ENCODE peak calls at places on chromosomes 11 and 22, in nine cellular contexts. R is foreskin fibroblast; L is IMR-90; I is CD8-positive, alpha-beta T cell; J is BJ; C is pancreas; M is cardiac fibroblast; U is OCI-LY7; Z is brain microvascular endothelial cell. X is an unnamed sample.

GRCh38 chr11:126855536-126855935 is 145.0 kb downstream of the KIRREL3 start:
- DNase-seq in R (no peak), L (no peak), I (no peak), J (no peak), C (no peak), M (no peak), U (no peak), Z (no peak), X (no peak)

GRCh38 chr11:68468217-68468828 is 7.8 kb downstream of the PPP6R3 start:
- DNase-seq in R (no peak), L (no peak), I (no peak), J (no peak), C (no peak), M (no peak), U (peak; percentile 29), Z (no peak), X (no peak)

GRCh38 chr11:117482881-117483280 is 155.2 kb downstream of the CEP164 start:
- DNase-seq in R (no peak), L (no peak), I (no peak), J (no peak), C (no peak), M (no peak), U (no peak), Z (no peak), X (no peak)

GRCh38 chr11:63610604-63611394 is 3.4 kb downstream of the PLAAT3 start:
- DNase-seq in R (no peak), L (no peak), I (no peak), J (no peak), C (no peak), M (peak; percentile 18), U (no peak), Z (peak; percentile 33), X (no peak)

GRCh38 chr11:3815882-3816281 is 7.5 kb downstream of the PGAP2 start:
- DNase-seq in R (no peak), L (no peak), I (no peak), J (no peak), C (no peak), M (no peak), U (no peak), Z (no peak), X (no peak)

GRCh38 chr11:61962213-61963015 is 5.0 kb downstream of the FTH1 start:
- DNase-seq in R (no peak), L (no peak), I (no peak), J (no peak), C (no peak), M (no peak), U (no peak), Z (peak; percentile 14), X (no peak)

GRCh38 chr11:102513869-102514268 is 16.7 kb downstream of the MMP7 start:
- DNase-seq in R (peak; percentile 33), L (peak; percentile 34), I (no peak), J (no peak), C (no peak), M (peak; percentile 24), U (no peak), Z (peak; percentile 6), X (no peak)

GRCh38 chr11:65291613-65292012 is 23.1 kb upstream of the CDC42EP2 start:
- DNase-seq in R (peak; percentile 67), L (peak; percentile 80), I (no peak), J (no peak), C (no peak), M (peak; percentile 83), U (no peak), Z (peak; percentile 51), X (no peak)

GRCh38 chr11:58059011-58059358 is 28.2 kb downstream of the OR6Q1 start:
- DNase-seq in R (peak; percentile 9), L (peak; percentile 92), I (no peak), J (peak; percentile 22), C (no peak), M (peak; percentile 90), U (no peak), Z (peak; percentile 81), X (peak; percentile 68)

GRCh38 chr22:25101986-25102385 is 97.7 kb upstream of the CRYBB3 start:
- DNase-seq in R (no peak), L (no peak), I (no peak), J (no peak), C (no peak), M (no peak), U (no peak), Z (no peak), X (no peak)

GRCh38 chr11:289145-289705 is 299 bp downstream of the PGGHG start:
- DNase-seq in R (no peak), L (no peak), I (peak; percentile 77), J (no peak), C (peak; percentile 43), M (no peak), U (no peak), Z (no peak), X (no peak)

GRCh38 chr22:33811686-33812085 is 108.6 kb downstream of the LARGE1 start:
- DNase-seq in R (no peak), L (peak; percentile 79), I (no peak), J (peak; percentile 37), C (peak; percentile 18), M (peak; percentile 74), U (no peak), Z (peak; percentile 4), X (no peak)

GRCh38 chr11:71311928-71312510 is 59.6 kb upstream of the SHANK2 start:
- DNase-seq in R (no peak), L (no peak), I (no peak), J (no peak), C (no peak), M (no peak), U (no peak), Z (no peak), X (no peak)

GRCh38 chr11:27201454-27202302 is 161.1 kb downstream of the BBOX1 start:
- DNase-seq in R (peak; percentile 73), L (peak; percentile 48), I (no peak), J (peak; percentile 85), C (peak; percentile 80), M (peak; percentile 74), U (peak; percentile 41), Z (peak; percentile 76), X (no peak)

GRCh38 chr22:26785942-26786341 is 128.6 kb downstream of the MIAT start:
- DNase-seq in R (no peak), L (no peak), I (no peak), J (no peak), C (no peak), M (no peak), U (peak; percentile 19), Z (no peak), X (no peak)

GRCh38 chr22:19772673-19773469 is 12.3 kb downstream of the TBX1 start:
- DNase-seq in R (no peak), L (no peak), I (no peak), J (no peak), C (no peak), M (peak; percentile 19), U (peak; percentile 98), Z (no peak), X (no peak)

GRCh38 chr22:29022101-29022817 is 39.4 kb downstream of the C22orf31 start:
- DNase-seq in R (no peak), L (no peak), I (no peak), J (no peak), C (no peak), M (no peak), U (no peak), Z (no peak), X (no peak)

GRCh38 chr11:34620820-34621792 is at the start of gene EHF:
- DNase-seq in R (no peak), L (no peak), I (no peak), J (no peak), C (peak; percentile 41), M (no peak), U (no peak), Z (no peak), X (no peak)

GRCh38 chr11:123260511-123261211 is 65.6 kb upstream of the CLMP start:
- DNase-seq in R (no peak), L (no peak), I (no peak), J (no peak), C (no peak), M (peak; percentile 41), U (no peak), Z (no peak), X (no peak)

GRCh38 chr22:37817705-37818311 is 5.4 kb upstream of the GALR3 start:
- DNase-seq in R (peak; percentile 68), L (peak; percentile 68), I (peak; percentile 68), J (no peak), C (peak; percentile 84), M (peak; percentile 87), U (peak; percentile 76), Z (peak; percentile 72), X (peak; percentile 36)
- H3K4me3 ChIP-seq in R (peak overlapping the region; percentile 16), L (peak overlapping the region; percentile 21), I (peak overlapping the region; percentile 38), J (peak overlapping the region; percentile 4), C (peak overlapping the region; percentile 44), M (peak overlapping the region; percentile 24), U (no peak overlapping the region), Z (peak overlapping the region; percentile 45), X (peak overlapping the region; percentile 14)

GRCh38 chr11:43341159-43341558 is 17.6 kb upstream of the TTC17 start:
- DNase-seq in R (no peak), L (no peak), I (no peak), J (no peak), C (no peak), M (no peak), U (no peak), Z (no peak), X (no peak)
- TF ChIP-seq CTCF in R (no peak), L (no peak), I (no peak), J (no peak), C (no peak), M (no peak), U (no peak), Z (no peak), X (no peak)

DNA sequence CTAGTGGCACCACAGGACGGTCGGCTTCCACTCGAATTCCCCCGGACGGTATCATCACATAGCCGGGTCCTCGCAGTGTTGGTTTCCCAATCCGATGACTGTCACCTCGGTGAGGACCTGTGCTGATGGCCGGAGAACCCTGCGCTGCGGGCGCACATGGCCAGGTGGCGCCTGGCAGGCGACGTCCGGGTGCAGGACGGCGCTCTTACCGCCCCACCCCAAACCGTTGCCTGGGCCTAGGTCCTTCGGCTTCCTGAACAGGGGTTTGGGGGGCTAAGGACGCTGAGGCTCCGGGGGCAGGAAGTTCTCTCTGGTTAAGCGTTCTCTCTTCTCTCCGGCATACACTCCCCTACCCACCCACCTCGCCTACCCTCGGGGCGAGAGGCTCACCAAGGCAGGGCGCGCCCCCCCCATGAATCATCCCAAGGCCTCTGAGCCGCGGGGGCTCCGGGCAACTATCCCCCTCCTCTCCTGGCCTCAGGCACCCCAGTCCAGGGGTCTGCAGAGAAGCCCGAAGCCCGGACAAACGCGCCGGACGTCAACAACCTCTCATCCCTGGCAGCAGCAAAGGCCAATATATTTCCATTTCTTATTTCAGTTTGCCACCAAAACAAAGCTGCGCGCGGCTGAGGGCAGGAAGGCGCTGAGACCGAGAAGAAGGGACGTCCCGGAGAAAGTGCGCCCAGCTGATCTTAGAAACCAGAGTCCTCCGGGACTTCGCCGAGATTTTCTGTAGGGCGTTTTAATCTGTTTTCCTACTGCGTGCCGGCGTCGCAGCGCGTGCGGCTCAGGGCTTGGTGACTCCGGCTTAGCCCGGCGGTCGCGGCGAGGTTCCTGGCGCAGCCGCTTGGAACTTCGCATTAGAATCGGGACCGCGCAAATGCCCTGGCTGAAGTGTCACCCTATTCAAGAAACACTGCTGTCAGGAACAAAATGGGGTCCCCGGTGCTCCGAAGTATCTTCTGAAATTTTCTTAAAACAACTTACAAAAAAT is 5.6 kb downstream of the ALX4 start:
- DNase-seq in R (no peak), L (no peak), I (peak; percentile 0), J (no peak), C (no peak), M (no peak), U (no peak), Z (peak; percentile 10), X (no peak)
- H3K4me3 ChIP-seq in R (no peak overlapping the region), L (peak overlapping the region; percentile 7), I (no peak overlapping the region), J (peak overlapping the region; percentile 2), C (peak overlapping the region; percentile 69), M (no peak overlapping the region), U (no peak overlapping the region), Z (no peak overlapping the region), X (no peak overlapping the region)

GRCh38 chr11:13970986-13971385 is 8.5 kb downstream of the SPON1 start:
- DNase-seq in R (no peak), L (no peak), I (no peak), J (no peak), C (no peak), M (peak; percentile 28), U (peak; percentile 44), Z (no peak), X (no peak)
- TF ChIP-seq CTCF in R (peak; percentile 21), L (peak; percentile 40), I (no peak), J (peak; percentile 28), C (no peak), M (no peak), U (peak; percentile 77), Z (peak; percentile 44), X (no peak)